ENCODE peak calls at places on chromosomes 12 and 14, in nine cellular contexts. M is endothelial cell, W is A172, P is adipocyte, U is GM10248, I is osteocyte, T is left colon, X is neural crest cell, D is D341Med. Z is an unnamed sample.

GRCh38 chr12:85690146-85690545 is 146.1 kb downstream of the RASSF9 start:
- DNase-seq in M (no peak), W (no peak), P (peak), U (no peak), I (no peak), T (no peak), X (no peak), D (no peak), Z (no peak)

GRCh38 chr14:101217972-101218371 is 314.4 kb upstream of the RTL1 start:
- DNase-seq in M (no peak), W (no peak), P (no peak), U (no peak), I (peak), T (no peak), X (no peak), D (no peak), Z (no peak)

GRCh38 chr12:5094550-5094949 is 50.9 kb downstream of the KCNA5 start:
- DNase-seq in M (no peak), W (no peak), P (peak), U (no peak), I (no peak), T (no peak), X (no peak), D (no peak), Z (no peak)

GRCh38 chr14:101501341-101501740 is 60.0 kb upstream of the DIO3 start:
- DNase-seq in M (no peak), W (no peak), P (no peak), U (no peak), I (no peak), T (peak), X (no peak), D (no peak), Z (no peak)

GRCh38 chr14:93112891-93113677 is 2.6 kb downstream of the ITPK1 start:
- DNase-seq in M (peak), W (peak), P (peak), U (peak), I (peak), T (peak), X (peak), D (peak), Z (peak)

GRCh38 chr12:26782372-26783132 is 50.4 kb downstream of the ITPR2 start:
- DNase-seq in M (no peak), W (no peak), P (no peak), U (no peak), I (no peak), T (no peak), X (no peak), D (no peak), Z (no peak)

GRCh38 chr12:68536885-68537284 is 73.8 kb upstream of the RAP1B start:
- DNase-seq in M (no peak), W (no peak), P (no peak), U (no peak), I (no peak), T (no peak), X (no peak), D (no peak), Z (peak)

GRCh38 chr12:129949652-129950051 is 45.8 kb upstream of the TMEM132D start:
- DNase-seq in M (no peak), W (no peak), P (no peak), U (no peak), I (no peak), T (no peak), X (no peak), D (no peak), Z (no peak)

GRCh38 chr14:106879241-106879640 is 1352.9 kb downstream of the TMEM121 start:
- DNase-seq in M (no peak), W (peak), P (peak), U (peak), I (peak), T (peak), X (no peak), D (peak), Z (no peak)

GRCh38 chr12:66644151-66644550 is 34.7 kb downstream of the GRIP1 start:
- DNase-seq in M (no peak), W (no peak), P (no peak), U (no peak), I (no peak), T (no peak), X (no peak), D (no peak), Z (no peak)

GRCh38 chr14:87643005-87643404 is 350.0 kb downstream of the GALC start:
- DNase-seq in M (no peak), W (no peak), P (no peak), U (no peak), I (no peak), T (no peak), X (no peak), D (no peak), Z (peak)

GRCh38 chr14:63725786-63726185 is 2.1 kb downstream of the SGPP1 start:
- DNase-seq in M (no peak), W (no peak), P (peak), U (no peak), I (no peak), T (no peak), X (no peak), D (no peak), Z (no peak)

GRCh38 chr12:70077441-70077840 is 165.8 kb upstream of the CNOT2 start:
- DNase-seq in M (no peak), W (no peak), P (no peak), U (no peak), I (no peak), T (no peak), X (no peak), D (no peak), Z (peak)

GRCh38 chr14:59055439-59056045 is 132.9 kb upstream of the DAAM1 start:
- DNase-seq in M (no peak), W (peak), P (peak), U (peak), I (no peak), T (no peak), X (no peak), D (peak), Z (peak)

GRCh38 chr14:23286904-23287479 is 1.1 kb upstream of the HOMEZ start:
- DNase-seq in M (no peak), W (no peak), P (peak), U (no peak), I (no peak), T (no peak), X (no peak), D (no peak), Z (peak)

Z was measured in fibroblast of pulmonary artery.